ENCODE peak calls at places on chromosomes 11 and 22, in seven cellular contexts. One of them, this sample, is unnamed.
A peak's percentile ranks its signal among the peaks of the same experiment; 100 is the strongest.

GRCh38 chr11:90434858-90435257 is 212.0 kb upstream of the CHORDC1 start:
- DNase-seq in left lung: no peak
- DNase-seq in stimulated activated CD4-positive, alpha-beta T cell treated with anti-CD3 and anti-CD28 coated beads, Interleukin-1b, Interleukin-23, amount 100 ng/mL, for 1 hour: no peak
- DNase-seq in BJ: no peak
- DNase-seq in HepG2: peak; percentile 35
- DNase-seq in SW480: peak; percentile 5
- DNase-seq in GM23248: no peak
- DNase-seq in this sample: no peak

GRCh38 chr11:33598426-33599069 is 102.1 kb downstream of the C11orf91 start:
- DNase-seq in left lung: no peak
- DNase-seq in stimulated activated CD4-positive, alpha-beta T cell treated with anti-CD3 and anti-CD28 coated beads, Interleukin-1b, Interleukin-23, amount 100 ng/mL, for 1 hour: no peak
- DNase-seq in BJ: no peak
- DNase-seq in HepG2: no peak
- DNase-seq in SW480: no peak
- DNase-seq in GM23248: no peak
- DNase-seq in this sample: no peak

GRCh38 chr11:90124946-90125345 is 9.5 kb upstream of the NAALAD2 start:
- DNase-seq in left lung: no peak
- DNase-seq in stimulated activated CD4-positive, alpha-beta T cell treated with anti-CD3 and anti-CD28 coated beads, Interleukin-1b, Interleukin-23, amount 100 ng/mL, for 1 hour: no peak
- DNase-seq in BJ: no peak
- DNase-seq in HepG2: no peak
- DNase-seq in SW480: no peak
- DNase-seq in GM23248: no peak
- DNase-seq in this sample: no peak

GRCh38 chr22:17774206-17774927 is at the start of gene BID:
- DNase-seq in left lung: peak; percentile 69
- DNase-seq in stimulated activated CD4-positive, alpha-beta T cell treated with anti-CD3 and anti-CD28 coated beads, Interleukin-1b, Interleukin-23, amount 100 ng/mL, for 1 hour: no peak
- DNase-seq in BJ: no peak
- DNase-seq in HepG2: no peak
- DNase-seq in SW480: no peak
- DNase-seq in GM23248: peak; percentile 71
- DNase-seq in this sample: peak; percentile 87

GRCh38 chr11:22778642-22779041 is 51.0 kb downstream of the SVIP start:
- DNase-seq in left lung: no peak
- DNase-seq in stimulated activated CD4-positive, alpha-beta T cell treated with anti-CD3 and anti-CD28 coated beads, Interleukin-1b, Interleukin-23, amount 100 ng/mL, for 1 hour: no peak
- DNase-seq in BJ: no peak
- DNase-seq in HepG2: peak; percentile 4
- DNase-seq in SW480: peak; percentile 20
- DNase-seq in GM23248: no peak
- DNase-seq in this sample: no peak

GRCh38 chr22:37416806-37417205 is 10.5 kb downstream of the ELFN2 start:
- DNase-seq in left lung: no peak
- DNase-seq in stimulated activated CD4-positive, alpha-beta T cell treated with anti-CD3 and anti-CD28 coated beads, Interleukin-1b, Interleukin-23, amount 100 ng/mL, for 1 hour: no peak
- DNase-seq in BJ: no peak
- DNase-seq in HepG2: no peak
- DNase-seq in SW480: peak; percentile 56
- DNase-seq in GM23248: no peak
- DNase-seq in this sample: no peak

GRCh38 chr11:16917941-16918340 is 96.3 kb downstream of the PLEKHA7 start:
- DNase-seq in left lung: no peak
- DNase-seq in stimulated activated CD4-positive, alpha-beta T cell treated with anti-CD3 and anti-CD28 coated beads, Interleukin-1b, Interleukin-23, amount 100 ng/mL, for 1 hour: no peak
- DNase-seq in BJ: no peak
- DNase-seq in HepG2: no peak
- DNase-seq in SW480: no peak
- DNase-seq in GM23248: no peak
- DNase-seq in this sample: no peak

GRCh38 chr11:8720868-8721739 is 38.5 kb downstream of the RPL27A start:
- DNase-seq in left lung: no peak
- DNase-seq in stimulated activated CD4-positive, alpha-beta T cell treated with anti-CD3 and anti-CD28 coated beads, Interleukin-1b, Interleukin-23, amount 100 ng/mL, for 1 hour: no peak
- DNase-seq in BJ: no peak
- DNase-seq in HepG2: no peak
- DNase-seq in SW480: no peak
- DNase-seq in GM23248: no peak
- DNase-seq in this sample: no peak

GRCh38 chr11:32852142-32852541 is 22.4 kb downstream of the PRRG4 start:
- DNase-seq in left lung: peak; percentile 38
- DNase-seq in stimulated activated CD4-positive, alpha-beta T cell treated with anti-CD3 and anti-CD28 coated beads, Interleukin-1b, Interleukin-23, amount 100 ng/mL, for 1 hour: no peak
- DNase-seq in BJ: peak; percentile 5
- DNase-seq in HepG2: no peak
- DNase-seq in SW480: no peak
- DNase-seq in GM23248: peak; percentile 75
- DNase-seq in this sample: no peak

GRCh38 chr11:17923213-17923612 is 89.6 kb downstream of the SERGEF start:
- DNase-seq in left lung: peak; percentile 28
- DNase-seq in stimulated activated CD4-positive, alpha-beta T cell treated with anti-CD3 and anti-CD28 coated beads, Interleukin-1b, Interleukin-23, amount 100 ng/mL, for 1 hour: no peak
- DNase-seq in BJ: no peak
- DNase-seq in HepG2: no peak
- DNase-seq in SW480: no peak
- DNase-seq in GM23248: no peak
- DNase-seq in this sample: no peak

GRCh38 chr11:130666781-130667251 is 218.4 kb downstream of the ADAMTS15 start:
- DNase-seq in left lung: no peak
- DNase-seq in stimulated activated CD4-positive, alpha-beta T cell treated with anti-CD3 and anti-CD28 coated beads, Interleukin-1b, Interleukin-23, amount 100 ng/mL, for 1 hour: no peak
- DNase-seq in BJ: no peak
- DNase-seq in HepG2: no peak
- DNase-seq in SW480: no peak
- DNase-seq in GM23248: peak; percentile 50
- DNase-seq in this sample: no peak

GRCh38 chr22:31969789-31970489 is 25.6 kb downstream of the YWHAH start:
- DNase-seq in left lung: peak; percentile 73
- DNase-seq in stimulated activated CD4-positive, alpha-beta T cell treated with anti-CD3 and anti-CD28 coated beads, Interleukin-1b, Interleukin-23, amount 100 ng/mL, for 1 hour: peak; percentile 37
- DNase-seq in BJ: no peak
- DNase-seq in HepG2: peak; percentile 61
- DNase-seq in SW480: peak; percentile 85
- DNase-seq in GM23248: peak; percentile 78
- DNase-seq in this sample: peak; percentile 63

GRCh38 chr22:19875531-19876313 is 21.0 kb upstream of the GNB1L start:
- DNase-seq in left lung: peak; percentile 31
- DNase-seq in stimulated activated CD4-positive, alpha-beta T cell treated with anti-CD3 and anti-CD28 coated beads, Interleukin-1b, Interleukin-23, amount 100 ng/mL, for 1 hour: no peak
- DNase-seq in BJ: no peak
- DNase-seq in HepG2: no peak
- DNase-seq in SW480: no peak
- DNase-seq in GM23248: no peak
- DNase-seq in this sample: peak; percentile 48

GRCh38 chr11:17894929-17895658 is 117.8 kb downstream of the SERGEF start:
- DNase-seq in left lung: no peak
- DNase-seq in stimulated activated CD4-positive, alpha-beta T cell treated with anti-CD3 and anti-CD28 coated beads, Interleukin-1b, Interleukin-23, amount 100 ng/mL, for 1 hour: no peak
- DNase-seq in BJ: no peak
- DNase-seq in HepG2: no peak
- DNase-seq in SW480: no peak
- DNase-seq in GM23248: no peak
- DNase-seq in this sample: no peak

GRCh38 chr11:65854161-65854592 is 3.8 kb downstream of the CFL1 start:
- DNase-seq in left lung: no peak
- DNase-seq in stimulated activated CD4-positive, alpha-beta T cell treated with anti-CD3 and anti-CD28 coated beads, Interleukin-1b, Interleukin-23, amount 100 ng/mL, for 1 hour: no peak
- DNase-seq in BJ: no peak
- DNase-seq in HepG2: peak; percentile 67
- DNase-seq in SW480: no peak
- DNase-seq in GM23248: no peak
- DNase-seq in this sample: peak; percentile 55